ENCODE peak calls at places on chromosomes 4 and X, in four cellular contexts. One of them, this sample, is unnamed.

GRCh38 chr4:181548873-181549541 is 694.2 kb upstream of the TENM3 start:
- DNase-seq in uterus: no peak
- DNase-seq in neural progenitor cell: no peak
- DNase-seq in HL-60: no peak
- DNase-seq in this sample: no peak

GRCh38 chr4:47945930-47946726 is 31.7 kb upstream of the NFXL1 start:
- DNase-seq in uterus: no peak
- DNase-seq in neural progenitor cell: no peak
- DNase-seq in HL-60: no peak
- DNase-seq in this sample: no peak

GRCh38 chrX:30570505-30570904 is 7.1 kb downstream of the TASL start:
- DNase-seq in uterus: no peak
- DNase-seq in neural progenitor cell: no peak
- DNase-seq in HL-60: no peak
- DNase-seq in this sample: no peak

GRCh38 chr4:74466242-74466641 is 21.3 kb downstream of the AREG start:
- DNase-seq in uterus: no peak
- DNase-seq in neural progenitor cell: no peak
- DNase-seq in HL-60: no peak
- DNase-seq in this sample: no peak

GRCh38 chr4:70895405-70895804 is 6.8 kb upstream of the MOB1B start:
- DNase-seq in uterus: no peak
- DNase-seq in neural progenitor cell: no peak
- DNase-seq in HL-60: no peak
- DNase-seq in this sample: no peak

GRCh38 chrX:17024896-17025295 is 78.4 kb downstream of the REPS2 start:
- DNase-seq in uterus: no peak
- DNase-seq in neural progenitor cell: no peak
- DNase-seq in HL-60: no peak
- DNase-seq in this sample: no peak

GRCh38 chr4:128810331-128810870 is 901 bp downstream of the JADE1 start:
- DNase-seq in uterus: peak
- DNase-seq in neural progenitor cell: peak
- DNase-seq in HL-60: peak
- DNase-seq in this sample: peak

GRCh38 chrX:116379854-116380253 is 56.6 kb upstream of the SLC6A14 start:
- DNase-seq in uterus: peak
- DNase-seq in neural progenitor cell: no peak
- DNase-seq in HL-60: no peak
- DNase-seq in this sample: peak

GRCh38 chr4:42786350-42787070 is 106.0 kb upstream of the GRXCR1 start:
- DNase-seq in uterus: no peak
- DNase-seq in neural progenitor cell: peak
- DNase-seq in HL-60: no peak
- DNase-seq in this sample: no peak

GRCh38 chr4:68416591-68416990 is 30.7 kb upstream of the TMPRSS11E start:
- DNase-seq in uterus: no peak
- DNase-seq in neural progenitor cell: no peak
- DNase-seq in HL-60: no peak
- DNase-seq in this sample: no peak

GRCh38 chr4:151948351-151949016 is 187.7 kb upstream of the GATB start:
- DNase-seq in uterus: no peak
- DNase-seq in neural progenitor cell: no peak
- DNase-seq in HL-60: no peak
- DNase-seq in this sample: no peak

GRCh38 chrX:9285342-9285771 is 179.5 kb upstream of the TBL1X start:
- DNase-seq in uterus: no peak
- DNase-seq in neural progenitor cell: no peak
- DNase-seq in HL-60: no peak
- DNase-seq in this sample: no peak

GRCh38 chrX:100090931-100091330 is 319.1 kb downstream of the PCDH19 start:
- DNase-seq in uterus: no peak
- DNase-seq in neural progenitor cell: no peak
- DNase-seq in HL-60: no peak
- DNase-seq in this sample: no peak

GRCh38 chrX:135520022-135520552 is 373 bp upstream of the INTS6L start:
- DNase-seq in uterus: no peak
- DNase-seq in neural progenitor cell: peak
- DNase-seq in HL-60: no peak
- DNase-seq in this sample: no peak

GRCh38 chr4:90293320-90293719 is 166.1 kb downstream of the CCSER1 start:
- DNase-seq in uterus: no peak
- DNase-seq in neural progenitor cell: no peak
- DNase-seq in HL-60: no peak
- DNase-seq in this sample: no peak

GRCh38 chrX:29172880-29173279 is 585.6 kb downstream of the IL1RAPL1 start:
- DNase-seq in uterus: no peak
- DNase-seq in neural progenitor cell: no peak
- DNase-seq in HL-60: no peak
- DNase-seq in this sample: no peak

GRCh38 chr4:46124773-46125172 is 919 bp upstream of the GABRG1 start:
- DNase-seq in uterus: no peak
- DNase-seq in neural progenitor cell: peak
- DNase-seq in HL-60: no peak
- DNase-seq in this sample: no peak

GRCh38 chr4:14994242-14994641 is 8.0 kb upstream of the CPEB2 start:
- DNase-seq in uterus: no peak
- DNase-seq in neural progenitor cell: no peak
- DNase-seq in HL-60: no peak
- DNase-seq in this sample: no peak

GRCh38 chr4:17577660-17578481 is 873 bp downstream of the LAP3 start:
- DNase-seq in uterus: peak
- DNase-seq in neural progenitor cell: no peak
- DNase-seq in HL-60: no peak
- DNase-seq in this sample: peak

GRCh38 chr4:130393246-130394041 is 1297.5 kb downstream of the C4orf33 start:
- DNase-seq in uterus: no peak
- DNase-seq in neural progenitor cell: no peak
- DNase-seq in HL-60: no peak
- DNase-seq in this sample: no peak

GRCh38 chr4:18322111-18322510 is 300.6 kb upstream of the LCORL start:
- DNase-seq in uterus: no peak
- DNase-seq in neural progenitor cell: peak
- DNase-seq in HL-60: no peak
- DNase-seq in this sample: no peak

GRCh38 chrX:17748684-17749083 is 11.4 kb downstream of the SCML1 start:
- DNase-seq in uterus: no peak
- DNase-seq in neural progenitor cell: no peak
- DNase-seq in HL-60: no peak
- DNase-seq in this sample: no peak

GRCh38 chrX:137982791-137983190 is 416.9 kb downstream of the ZIC3 start:
- DNase-seq in uterus: no peak
- DNase-seq in neural progenitor cell: no peak
- DNase-seq in HL-60: no peak
- DNase-seq in this sample: no peak
- H3K27ac ChIP-seq in uterus: no peak
- H3K27ac ChIP-seq in neural progenitor cell: no peak
- H3K27ac ChIP-seq in HL-60: no peak
- H3K27ac ChIP-seq in this sample: no peak

GRCh38 chrX:56066016-56066415 is 166.1 kb upstream of the KLF8 start:
- DNase-seq in uterus: no peak
- DNase-seq in neural progenitor cell: no peak
- DNase-seq in HL-60: no peak
- DNase-seq in this sample: no peak

GRCh38 chrX:56068274-56068758 is 163.8 kb upstream of the KLF8 start:
- DNase-seq in uterus: no peak
- DNase-seq in neural progenitor cell: no peak
- DNase-seq in HL-60: no peak
- DNase-seq in this sample: no peak

GRCh38 chrX:56069299-56069941 is 162.7 kb upstream of the KLF8 start:
- DNase-seq in uterus: no peak
- DNase-seq in neural progenitor cell: no peak
- DNase-seq in HL-60: no peak
- DNase-seq in this sample: no peak
- H3K27ac ChIP-seq in uterus: no peak
- H3K27ac ChIP-seq in neural progenitor cell: no peak
- H3K27ac ChIP-seq in HL-60: no peak
- H3K27ac ChIP-seq in this sample: no peak

DNA sequence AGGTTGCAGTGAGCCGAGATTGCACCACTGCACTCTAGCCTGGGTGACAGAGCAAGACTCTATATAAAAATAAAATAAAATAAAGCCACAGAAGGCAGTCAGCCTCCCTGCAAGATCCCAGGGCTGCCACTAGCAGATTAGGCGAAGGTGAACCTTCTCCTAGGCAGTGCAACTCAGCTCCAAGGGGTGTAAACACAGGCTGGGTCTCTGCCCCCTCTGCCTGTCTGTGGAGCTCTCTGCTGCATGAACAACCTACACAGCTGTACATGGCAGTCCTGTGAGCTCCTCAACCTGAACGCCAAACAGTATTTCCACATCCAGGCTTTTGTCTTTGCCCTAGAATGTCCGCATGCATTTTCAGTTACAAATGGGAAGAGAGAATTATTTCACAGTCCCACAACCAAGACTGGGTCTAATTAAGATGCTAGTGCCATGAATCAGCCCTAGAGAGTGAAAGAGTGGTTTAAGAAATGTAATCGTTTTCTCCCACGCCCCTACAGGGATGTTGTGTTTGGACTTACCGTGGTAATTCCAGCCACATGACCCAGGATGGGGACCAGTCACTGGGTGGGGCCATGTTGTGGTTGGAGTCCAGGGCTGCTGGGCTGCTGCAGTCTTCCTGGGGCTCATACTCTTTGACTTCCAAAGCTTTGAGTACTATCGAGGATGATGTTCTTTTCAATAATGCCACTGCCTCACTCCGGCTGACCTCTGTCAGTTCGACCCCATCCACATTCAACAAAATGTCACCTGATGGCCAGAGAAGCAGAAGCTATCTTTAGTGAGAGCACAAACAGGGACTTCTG is 99.0 kb downstream of the FIP1L1 start:
- DNase-seq in uterus: no peak
- DNase-seq in neural progenitor cell: no peak
- DNase-seq in HL-60: no peak
- DNase-seq in this sample: no peak
- H3K27ac ChIP-seq in uterus: no peak
- H3K27ac ChIP-seq in neural progenitor cell: no peak
- H3K27ac ChIP-seq in HL-60: no peak
- H3K27ac ChIP-seq in this sample: no peak

DNA sequence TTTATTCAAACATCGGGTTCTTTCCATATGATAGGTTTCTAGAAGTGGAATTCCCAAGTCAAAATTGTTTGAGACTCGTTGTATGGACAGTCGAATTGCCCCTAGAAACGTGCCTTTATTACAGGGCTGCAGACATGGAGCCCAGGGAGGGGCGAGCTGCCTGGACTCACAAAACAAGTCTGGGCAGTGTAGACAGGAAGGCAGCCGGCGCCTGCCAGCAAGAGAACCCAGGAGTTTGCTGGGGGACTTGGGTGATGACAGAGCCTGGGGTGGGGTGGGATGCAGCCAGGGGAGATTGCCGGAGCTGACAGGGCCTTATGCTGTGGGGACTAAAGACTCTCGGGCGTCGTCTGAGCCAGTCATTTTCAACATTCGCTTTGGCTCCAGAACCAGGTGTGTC is 107.4 kb upstream of the MSX1 start:
- DNase-seq in uterus: no peak
- DNase-seq in neural progenitor cell: no peak
- DNase-seq in HL-60: no peak
- DNase-seq in this sample: no peak
- H3K27ac ChIP-seq in uterus: no peak
- H3K27ac ChIP-seq in neural progenitor cell: no peak
- H3K27ac ChIP-seq in HL-60: no peak
- H3K27ac ChIP-seq in this sample: no peak

GRCh38 chrX:153941331-153942252 is 2.9 kb downstream of the RENBP start:
- DNase-seq in uterus: no peak
- DNase-seq in neural progenitor cell: peak
- DNase-seq in HL-60: no peak
- DNase-seq in this sample: no peak
- H3K27ac ChIP-seq in uterus: no peak
- H3K27ac ChIP-seq in neural progenitor cell: no peak
- H3K27ac ChIP-seq in HL-60: no peak
- H3K27ac ChIP-seq in this sample: no peak

This sample was measured in right atrium auricular region.